ENCODE peak calls at places on chromosomes 2 and 18, in five cellular contexts. H is NCI-H2081, Q is HCT116, S is hepatic stellate cell, O is fibroblast of mammary gland. N is an unnamed sample.

GRCh38 chr2:199428291-199428690 is 29.4 kb downstream of the SATB2 start:
- DNase-seq in H (no peak), Q (no peak), S (no peak), O (no peak), N (no peak)

GRCh38 chr2:156522824-156523440 is 86.8 kb downstream of the GPD2 start:
- DNase-seq in H (no peak), Q (no peak), S (no peak), O (no peak), N (no peak)

GRCh38 chr2:205650450-205650849 is 31.9 kb upstream of the NRP2 start:
- DNase-seq in H (no peak), Q (no peak), S (no peak), O (peak), N (no peak)

GRCh38 chr2:237896941-237897340 is 37.5 kb downstream of the RAMP1 start:
- DNase-seq in H (no peak), Q (no peak), S (no peak), O (no peak), N (no peak)

GRCh38 chr2:25086070-25086560 is 44.2 kb downstream of the EFR3B start:
- DNase-seq in H (peak), Q (no peak), S (no peak), O (no peak), N (no peak)

GRCh38 chr2:231315896-231316295 is 79.6 kb upstream of the B3GNT7 start:
- DNase-seq in H (no peak), Q (no peak), S (no peak), O (no peak), N (no peak)

GRCh38 chr2:129870646-129871335 is 108.7 kb upstream of the RAB6C start:
- DNase-seq in H (no peak), Q (no peak), S (no peak), O (no peak), N (no peak)

GRCh38 chr18:63141777-63142176 is 177.8 kb downstream of the BCL2 start:
- DNase-seq in H (no peak), Q (no peak), S (no peak), O (no peak), N (no peak)

GRCh38 chr2:140863713-140864112 is 1267.1 kb downstream of the LRP1B start:
- DNase-seq in H (peak), Q (peak), S (peak), O (peak), N (no peak)

GRCh38 chr2:207819021-207819687 is 49.4 kb upstream of the FZD5 start:
- DNase-seq in H (peak), Q (no peak), S (no peak), O (no peak), N (no peak)

GRCh38 chr2:134250840-134251461 is 2.9 kb upstream of the MGAT5 start:
- DNase-seq in H (peak), Q (no peak), S (no peak), O (no peak), N (no peak)

GRCh38 chr18:49510393-49511115 is 23.5 kb upstream of the C18orf32 start:
- DNase-seq in H (peak), Q (peak), S (peak), O (peak), N (peak)

GRCh38 chr2:145777297-145777696 is 1257.4 kb upstream of the ZEB2 start:
- DNase-seq in H (no peak), Q (no peak), S (no peak), O (peak), N (no peak)

GRCh38 chr2:145874466-145874865 is 1354.5 kb upstream of the ZEB2 start:
- DNase-seq in H (no peak), Q (no peak), S (peak), O (peak), N (no peak)

GRCh38 chr2:79776461-79777146 is 263.8 kb downstream of the CTNNA2 start:
- DNase-seq in H (no peak), Q (no peak), S (no peak), O (no peak), N (no peak)

GRCh38 chr2:12183032-12183431 is 436.6 kb downstream of the LPIN1 start:
- DNase-seq in H (no peak), Q (no peak), S (no peak), O (no peak), N (no peak)

GRCh38 chr2:85089464-85090072 is 43.6 kb upstream of the TCF7L1 start:
- DNase-seq in H (no peak), Q (no peak), S (no peak), O (no peak), N (no peak)

GRCh38 chr2:75561566-75562512 is 1.1 kb upstream of the EVA1A start:
- DNase-seq in H (no peak), Q (no peak), S (no peak), O (peak), N (no peak)